ENCODE peak calls at places on chromosomes 13 and 19, in four cellular contexts. B, H, Q and O are unnamed samples.

GRCh38 chr13:76503756-76504155 is 382.4 kb downstream of the KCTD12 start:
- DNase-seq in B (no peak), H (no peak), Q (no peak), O (no peak)

GRCh38 chr19:15421726-15422260 is 3.0 kb upstream of the AKAP8L start:
- DNase-seq in B (no peak), H (no peak), Q (no peak), O (no peak)

GRCh38 chr19:2081873-2082810 is 14.0 kb downstream of the MOB3A start:
- DNase-seq in B (no peak), H (no peak), Q (no peak), O (peak; percentile 81)

GRCh38 chr13:42803563-42804212 is 22.3 kb downstream of the FAM216B start:
- DNase-seq in B (peak; percentile 49), H (no peak), Q (no peak), O (no peak)

GRCh38 chr19:8361921-8362793 is 1.8 kb upstream of the ANGPTL4 start:
- DNase-seq in B (peak; percentile 99), H (peak; percentile 97), Q (peak; percentile 97), O (peak; percentile 70)

GRCh38 chr13:75319244-75319643 is 162.7 kb downstream of the TBC1D4 start:
- DNase-seq in B (no peak), H (no peak), Q (no peak), O (peak; percentile 30)

GRCh38 chr13:29589234-29589633 is 6.3 kb downstream of the SLC7A1 start:
- DNase-seq in B (peak; percentile 44), H (no peak), Q (no peak), O (no peak)

GRCh38 chr13:46947425-46948191 is 50.8 kb upstream of the HTR2A start:
- DNase-seq in B (no peak), H (no peak), Q (no peak), O (no peak)

GRCh38 chr13:98575876-98576214 is 1.1 kb downstream of the STK24 start:
- DNase-seq in B (no peak), H (no peak), Q (no peak), O (no peak)

GRCh38 chr13:61316647-61317046 is 99.0 kb downstream of the PCDH20 start:
- DNase-seq in B (no peak), H (no peak), Q (no peak), O (no peak)

GRCh38 chr13:94028234-94029145 is 451.0 kb downstream of the DCT start:
- DNase-seq in B (peak; percentile 44), H (no peak), Q (no peak), O (no peak)

GRCh38 chr19:35495107-35496064 is 5.1 kb upstream of the KRTDAP start:
- DNase-seq in B (peak; percentile 87), H (peak; percentile 64), Q (peak; percentile 81), O (peak; percentile 60)

GRCh38 chr13:99467764-99468163 is 33.5 kb upstream of the TM9SF2 start:
- DNase-seq in B (peak; percentile 44), H (no peak), Q (peak; percentile 17), O (no peak)

GRCh38 chr19:8696993-8697392 is 1.6 kb downstream of the ACTL9 start:
- DNase-seq in B (no peak), H (no peak), Q (no peak), O (no peak)

GRCh38 chr13:27673911-27674310 is 52.2 kb downstream of the POLR1D start:
- DNase-seq in B (no peak), H (no peak), Q (no peak), O (no peak)

GRCh38 chr13:37621811-37622361 is 23.3 kb upstream of the POSTN start:
- DNase-seq in B (peak; percentile 78), H (no peak), Q (no peak), O (no peak)

GRCh38 chr13:24683833-24684599 is 3.8 kb downstream of the ATP12A start:
- DNase-seq in B (peak; percentile 59), H (no peak), Q (peak; percentile 35), O (peak; percentile 54)

GRCh38 chr13:70568571-70568970 is 460.3 kb upstream of the KLHL1 start:
- DNase-seq in B (peak; percentile 77), H (no peak), Q (peak; percentile 45), O (peak; percentile 8)

GRCh38 chr19:43759515-43759914 is 4.8 kb upstream of the SMG9 start:
- DNase-seq in B (peak; percentile 63), H (no peak), Q (peak; percentile 82), O (no peak)

GRCh38 chr13:113364933-113365371 is 1.0 kb upstream of the GRTP1 start:
- DNase-seq in B (no peak), H (no peak), Q (no peak), O (no peak)

GRCh38 chr13:113366031-113366588 is 2.2 kb upstream of the GRTP1 start:
- DNase-seq in B (no peak), H (no peak), Q (no peak), O (no peak)

GRCh38 chr13:113365551-113365971 is 1.6 kb upstream of the GRTP1 start:
- DNase-seq in B (no peak), H (no peak), Q (no peak), O (no peak)

GRCh38 chr13:113367020-113367560 is 3.2 kb upstream of the GRTP1 start:
- DNase-seq in B (no peak), H (no peak), Q (no peak), O (no peak)

GRCh38 chr13:113364371-113364932 is 522 bp upstream of the GRTP1 start:
- DNase-seq in B (no peak), H (no peak), Q (no peak), O (no peak)
- H3K4me3 ChIP-seq in B (peak overlapping the region; percentile 68), H (peak overlapping the region; percentile 80), Q (peak overlapping the region; percentile 39), O (no peak overlapping the region)

DNA sequence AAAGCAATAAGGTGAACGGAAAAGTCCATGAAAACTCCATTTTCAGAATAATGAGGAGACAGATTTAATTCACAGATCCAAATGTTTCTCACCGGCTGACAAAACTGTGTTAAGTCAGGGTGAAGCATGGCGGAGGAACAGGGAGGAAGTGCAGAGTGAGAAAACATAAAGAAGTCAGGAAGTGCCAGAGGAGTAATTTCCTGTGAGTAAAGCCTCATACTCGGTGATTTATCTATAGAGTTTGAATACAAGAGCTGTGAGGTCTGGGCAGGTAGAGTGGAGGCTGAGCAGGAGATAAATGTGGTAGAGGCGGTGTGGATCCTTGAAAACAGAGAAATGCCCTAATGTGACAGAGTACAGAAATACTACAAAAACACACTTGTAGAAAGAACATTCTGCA is 11.4 kb downstream of the CARD8 start:
- DNase-seq in B (no peak), H (no peak), Q (no peak), O (peak; percentile 46)
- H3K4me3 ChIP-seq in B (no peak overlapping the region), H (no peak overlapping the region), Q (no peak overlapping the region), O (no peak overlapping the region)

GRCh38 chr19:17862711-17863519 is 3.2 kb downstream of the RPL18A start:
- DNase-seq in B (no peak), H (no peak), Q (no peak), O (no peak)

GRCh38 chr19:17860993-17861360 is 1.3 kb downstream of the RPL18A start:
- DNase-seq in B (no peak), H (no peak), Q (no peak), O (no peak)

GRCh38 chr19:17863520-17864182 is 3.9 kb downstream of the RPL18A start:
- DNase-seq in B (no peak), H (no peak), Q (no peak), O (no peak)

GRCh38 chr19:17860331-17860992 is 752 bp downstream of the RPL18A start:
- DNase-seq in B (peak; percentile 44), H (no peak), Q (no peak), O (no peak)

DNA sequence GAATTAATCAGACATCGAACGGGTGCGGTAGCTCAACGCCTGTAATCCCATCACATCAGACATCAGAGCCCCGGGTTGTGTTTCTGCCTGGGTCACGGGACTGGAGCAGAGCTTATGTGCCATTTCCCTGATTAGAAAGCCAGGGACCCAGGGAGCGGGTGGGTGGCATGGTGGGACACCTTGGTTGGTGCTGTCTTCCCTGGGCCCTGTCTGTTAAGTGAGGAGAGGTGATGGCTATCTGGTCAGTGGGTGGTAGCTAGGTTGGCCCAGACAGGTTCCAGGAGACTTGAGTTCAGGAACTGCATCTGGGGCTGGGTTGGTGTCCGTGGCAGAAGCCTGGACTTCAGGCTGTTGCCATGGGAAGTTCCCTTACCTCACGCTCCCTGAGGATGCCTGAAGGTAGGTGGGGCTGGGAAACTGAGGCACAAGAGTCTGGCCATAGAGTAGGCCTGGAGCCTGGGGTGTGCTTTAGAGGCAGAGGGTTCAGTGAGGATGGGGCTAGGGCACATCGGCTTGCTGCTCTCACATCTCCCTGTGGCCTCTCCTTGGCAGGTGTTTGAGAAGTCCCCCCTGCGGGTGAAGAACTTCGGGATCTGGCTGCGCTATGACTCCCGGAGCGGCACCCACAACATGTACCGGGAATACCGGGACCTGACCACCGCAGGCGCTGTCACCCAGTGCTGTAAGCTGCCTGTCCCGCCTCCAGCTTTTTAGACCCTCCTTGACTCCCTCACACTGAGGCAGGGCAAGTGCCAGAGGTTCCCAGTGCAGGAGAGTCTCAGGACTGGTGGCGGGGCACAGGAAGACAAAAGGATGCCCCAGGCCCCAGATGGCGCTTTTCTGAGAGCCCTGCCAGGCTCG is 2.1 kb downstream of the RPL18A start:
- DNase-seq in B (no peak), H (no peak), Q (no peak), O (no peak)
- H3K4me3 ChIP-seq in B (peak overlapping the region; percentile 95), H (peak overlapping the region; percentile 87), Q (peak overlapping the region; percentile 99), O (peak overlapping the region; percentile 57)

GRCh38 chr13:44407379-44407778 is 33.8 kb downstream of the SERP2 start:
- DNase-seq in B (no peak), H (no peak), Q (no peak), O (no peak)

GRCh38 chr13:44406617-44407016 is 33.0 kb downstream of the SERP2 start:
- DNase-seq in B (no peak), H (no peak), Q (no peak), O (no peak)

GRCh38 chr13:44402902-44403719 is 29.5 kb downstream of the SERP2 start:
- DNase-seq in B (no peak), H (peak; percentile 92), Q (no peak), O (no peak)

GRCh38 chr13:44403720-44404063 is 30.1 kb downstream of the SERP2 start:
- DNase-seq in B (no peak), H (no peak), Q (no peak), O (no peak)

DNA sequence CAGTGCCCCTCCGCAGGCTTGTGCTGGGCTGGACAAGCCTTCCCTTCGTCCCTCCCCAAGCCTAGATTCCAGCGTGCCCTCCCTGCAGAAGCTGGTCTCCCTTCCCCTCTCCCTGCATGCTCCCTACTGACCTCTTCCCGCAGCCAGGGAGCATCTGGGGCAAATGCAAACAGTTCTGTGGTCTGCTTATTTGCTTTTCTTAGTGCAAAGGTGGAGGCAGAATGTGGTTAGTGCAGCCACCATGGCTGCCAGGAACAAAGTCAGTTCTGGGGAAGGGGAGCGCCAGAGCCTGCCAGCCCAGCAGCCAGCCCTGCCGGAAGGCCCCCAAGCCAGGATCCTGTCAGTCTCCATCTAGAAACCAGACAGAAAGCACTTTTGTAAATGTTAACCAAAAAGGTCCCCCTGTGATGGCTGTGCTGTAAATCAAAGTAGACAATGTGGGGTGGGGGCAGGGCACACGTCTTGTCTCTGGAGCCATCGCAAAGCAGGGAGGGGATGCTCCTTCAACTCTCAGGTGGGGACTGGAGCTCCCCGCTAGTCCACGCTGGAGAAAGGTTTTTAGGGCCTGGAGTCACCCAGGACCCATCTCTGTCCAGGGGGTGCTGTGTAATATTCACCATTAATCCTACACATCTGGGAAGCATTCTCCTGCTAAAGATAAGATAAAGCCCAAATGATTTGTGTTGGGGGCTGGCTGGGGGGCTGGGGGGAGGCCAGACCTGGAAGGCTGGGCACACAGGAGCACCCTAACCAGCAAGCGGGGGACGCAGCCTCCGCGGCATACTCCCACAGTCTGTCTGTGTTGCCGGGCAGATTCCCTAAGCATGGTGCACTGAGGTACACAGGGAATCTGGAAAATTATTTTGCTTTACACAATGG is 30.9 kb downstream of the SERP2 start:
- DNase-seq in B (no peak), H (peak; percentile 60), Q (no peak), O (no peak)
- H3K4me3 ChIP-seq in B (no peak overlapping the region), H (peak overlapping the region; percentile 47), Q (no peak overlapping the region), O (no peak overlapping the region)

GRCh38 chr13:110123041-110123809 is 183.7 kb downstream of the COL4A1 start:
- DNase-seq in B (no peak), H (no peak), Q (no peak), O (no peak)
- H3K4me3 ChIP-seq in B (no peak overlapping the region), H (peak overlapping the region; percentile 32), Q (no peak overlapping the region), O (no peak overlapping the region)

GRCh38 chr13:31947506-31947905 is 84.1 kb upstream of the FRY start:
- DNase-seq in B (no peak), H (no peak), Q (no peak), O (no peak)
- H3K4me3 ChIP-seq in B (no peak overlapping the region), H (no peak overlapping the region), Q (no peak overlapping the region), O (no peak overlapping the region)